ENCODE peak calls at places on chromosomes 3 and 15, in four cellular contexts. N is activated CD8-positive, alpha-beta memory T cell treated with anti-CD3 and anti-CD28 coated beads for 48 hours; J is AG09309; F is nucleus accumbens. G is an unnamed sample.

GRCh38 chr15:70182858-70183695 is 85.4 kb upstream of the TLE3 start:
- DNase-seq in N (no peak), J (no peak), F (no peak), G (no peak)

GRCh38 chr3:10396083-10396482 is 75.2 kb upstream of the SEC13 start:
- DNase-seq in N (no peak), J (no peak), F (no peak), G (no peak)

GRCh38 chr3:35012210-35012609 is 627.1 kb upstream of the ARPP21 start:
- DNase-seq in N (no peak), J (no peak), F (no peak), G (no peak)

GRCh38 chr3:105328338-105328730 is 38.4 kb upstream of the ALCAM start:
- DNase-seq in N (no peak), J (no peak), F (no peak), G (no peak)

GRCh38 chr3:110856916-110857315 is 214.7 kb upstream of the NECTIN3 start:
- DNase-seq in N (no peak), J (no peak), F (no peak), G (no peak)

GRCh38 chr15:63880744-63881143 is 47.0 kb upstream of the HERC1 start:
- DNase-seq in N (no peak), J (no peak), F (no peak), G (no peak)

GRCh38 chr15:70254186-70254974 is 156.7 kb upstream of the TLE3 start:
- DNase-seq in N (no peak), J (no peak), F (no peak), G (no peak)

GRCh38 chr3:37768107-37768809 is 93.4 kb upstream of the CTDSPL start:
- DNase-seq in N (no peak), J (no peak), F (no peak), G (no peak)

GRCh38 chr3:177050466-177051237 is 146.6 kb downstream of the TBL1XR1 start:
- DNase-seq in N (no peak), J (peak), F (no peak), G (peak)

GRCh38 chr3:51896607-51897305 is 6.4 kb downstream of the IQCF1 start:
- DNase-seq in N (no peak), J (no peak), F (no peak), G (no peak)

G was measured in PC-9.